ENCODE peak calls at places on chromosomes 13 and 19, in eight cellular contexts. O is activated CD4-positive, alpha-beta memory T cell treated with anti-CD3 and anti-CD28 coated beads for 36 hours; M is T1000; S is brain pericyte; V is sciatic nerve; J is RPMI8226; I is EH; A is heart right ventricle. G is an unnamed sample.

GRCh38 chr19:45428385-45429231 is 4.9 kb upstream of the ERCC1 start:
- DNase-seq in O (peak), M (no peak), S (no peak), V (no peak), J (peak), I (peak), A (peak), G (no peak)

GRCh38 chr13:21673592-21674270 is 2.9 kb downstream of the FGF9 start:
- DNase-seq in O (peak), M (no peak), S (no peak), V (no peak), J (peak), I (peak), A (no peak), G (no peak)

GRCh38 chr19:49145485-49146407 is 9.4 kb downstream of the HRC start:
- DNase-seq in O (peak), M (peak), S (peak), V (peak), J (peak), I (peak), A (peak), G (peak)

GRCh38 chr19:30064776-30065494 is 122.9 kb downstream of the URI1 start:
- DNase-seq in O (no peak), M (no peak), S (no peak), V (no peak), J (no peak), I (no peak), A (no peak), G (peak)

GRCh38 chr13:46544811-46545210 is 8.2 kb upstream of the LRCH1 start:
- DNase-seq in O (no peak), M (no peak), S (no peak), V (no peak), J (no peak), I (no peak), A (no peak), G (no peak)

GRCh38 chr13:37326319-37326718 is 220.9 kb upstream of the CSNK1A1L start:
- DNase-seq in O (no peak), M (no peak), S (no peak), V (no peak), J (no peak), I (peak), A (no peak), G (no peak)

GRCh38 chr13:41007359-41008118 is 11.6 kb downstream of the ELF1 start:
- DNase-seq in O (peak), M (no peak), S (no peak), V (no peak), J (no peak), I (peak), A (no peak), G (no peak)

GRCh38 chr19:38606131-38606530 is 11.6 kb downstream of the MAP4K1 start:
- DNase-seq in O (no peak), M (no peak), S (no peak), V (no peak), J (no peak), I (no peak), A (no peak), G (no peak)

GRCh38 chr13:91353494-91353893 is 6.0 kb downstream of the MIR17HG start:
- DNase-seq in O (no peak), M (no peak), S (no peak), V (no peak), J (no peak), I (no peak), A (no peak), G (no peak)

GRCh38 chr13:97976551-97977375 is 23.3 kb downstream of the IPO5 start:
- DNase-seq in O (no peak), M (no peak), S (no peak), V (peak), J (peak), I (peak), A (peak), G (peak)

GRCh38 chr13:113786262-113786841 is 27.3 kb downstream of the TMEM255B start:
- DNase-seq in O (no peak), M (peak), S (no peak), V (no peak), J (no peak), I (peak), A (no peak), G (peak)

GRCh38 chr13:105139048-105139379 is 1396.4 kb downstream of the EFNB2 start:
- DNase-seq in O (no peak), M (no peak), S (no peak), V (no peak), J (no peak), I (no peak), A (no peak), G (no peak)

GRCh38 chr13:109704771-109705628 is 81.4 kb downstream of the IRS2 start:
- DNase-seq in O (no peak), M (no peak), S (no peak), V (peak), J (peak), I (no peak), A (peak), G (peak)

GRCh38 chr19:39679056-39679790 is 23.5 kb downstream of the LGALS16 start:
- DNase-seq in O (peak), M (no peak), S (no peak), V (no peak), J (peak), I (no peak), A (peak), G (no peak)

GRCh38 chr19:2500861-2501260 is 24.9 kb downstream of the GADD45B start:
- DNase-seq in O (no peak), M (no peak), S (no peak), V (no peak), J (no peak), I (no peak), A (no peak), G (no peak)

GRCh38 chr13:47555235-47555634 is 445.8 kb downstream of the SUCLA2 start:
- DNase-seq in O (no peak), M (no peak), S (no peak), V (no peak), J (no peak), I (no peak), A (no peak), G (no peak)

GRCh38 chr13:77124423-77124822 is 97.5 kb upstream of the FBXL3 start:
- DNase-seq in O (no peak), M (no peak), S (no peak), V (no peak), J (no peak), I (no peak), A (no peak), G (no peak)

GRCh38 chr13:48110132-48110868 is 15.4 kb upstream of the MED4 start:
- DNase-seq in O (no peak), M (no peak), S (no peak), V (no peak), J (no peak), I (peak), A (no peak), G (no peak)

GRCh38 chr13:25375727-25376358 is 4.1 kb downstream of the ATP8A2 start:
- DNase-seq in O (peak), M (no peak), S (no peak), V (no peak), J (peak), I (peak), A (peak), G (no peak)

GRCh38 chr19:1675633-1676350 is 23.4 kb upstream of the TCF3 start:
- DNase-seq in O (no peak), M (no peak), S (no peak), V (no peak), J (no peak), I (no peak), A (no peak), G (no peak)

GRCh38 chr13:60448907-60449510 is 52.0 kb downstream of the TDRD3 start:
- DNase-seq in O (no peak), M (no peak), S (no peak), V (no peak), J (peak), I (peak), A (peak), G (no peak)

GRCh38 chr13:21537105-21537504 is 66.9 kb downstream of the MICU2 start:
- DNase-seq in O (no peak), M (no peak), S (no peak), V (no peak), J (no peak), I (peak), A (no peak), G (no peak)

GRCh38 chr13:28349371-28349770 is 145.6 kb downstream of the FLT1 start:
- DNase-seq in O (no peak), M (no peak), S (no peak), V (no peak), J (no peak), I (peak), A (no peak), G (no peak)

GRCh38 chr13:101424381-101425155 is 8.3 kb upstream of the NALCN start:
- DNase-seq in O (no peak), M (no peak), S (no peak), V (no peak), J (no peak), I (peak), A (no peak), G (no peak)

GRCh38 chr13:41019578-41020347 is 647 bp upstream of the ELF1 start:
- DNase-seq in O (no peak), M (no peak), S (no peak), V (no peak), J (no peak), I (no peak), A (no peak), G (no peak)

GRCh38 chr19:3398114-3398899 is 31.9 kb downstream of the NFIC start:
- DNase-seq in O (no peak), M (no peak), S (no peak), V (peak), J (no peak), I (no peak), A (peak), G (peak)

GRCh38 chr13:113767366-113767765 is 8.3 kb downstream of the TMEM255B start:
- DNase-seq in O (no peak), M (no peak), S (no peak), V (peak), J (no peak), I (no peak), A (no peak), G (no peak)

G was measured in lower leg skin.